ENCODE peak calls at places on chromosomes 4 and X, in eight cellular contexts. M is right atrium auricular region, C is GM12864, Q is psoas muscle, Y is neural progenitor cell, T is stomach, K is IMR-90, V is keratinocyte. P is an unnamed sample.

GRCh38 chr4:119587796-119588195 is 40.8 kb downstream of the PDE5A start:
- DNase-seq in Y (no peak), K (peak; percentile 30), C (no peak), T (no peak), V (no peak), Q (no peak), M (no peak), P (no peak)

GRCh38 chr4:170005472-170005871 is 20.7 kb downstream of the MFAP3L start:
- DNase-seq in Q (no peak), K (no peak), V (no peak), C (no peak), T (no peak), M (no peak), Y (no peak), P (no peak)

GRCh38 chr4:84279678-84280077 is 219.4 kb downstream of the NKX6-1 start:
- DNase-seq in Q (no peak), Y (no peak), C (no peak), T (no peak), K (no peak), V (no peak), M (no peak), P (no peak)

GRCh38 chr4:108072300-108072699 is 82.6 kb downstream of the HADH start:
- DNase-seq in V (no peak), K (no peak), M (no peak), C (peak; percentile 15), T (no peak), Y (no peak), Q (no peak), P (peak; percentile 12)

GRCh38 chrX:49704692-49705404 is 9.1 kb upstream of the PAGE1 start:
- DNase-seq in M (no peak), T (no peak), Q (no peak), C (no peak), Y (no peak), K (no peak), V (no peak), P (no peak)

GRCh38 chr4:174713821-174714220 is 115.2 kb downstream of the GLRA3 start:
- DNase-seq in V (no peak), T (no peak), K (no peak), C (no peak), M (no peak), Y (no peak), Q (no peak), P (no peak)

GRCh38 chr4:83516042-83516772 is 19.7 kb upstream of the GPAT3 start:
- DNase-seq in V (peak; percentile 30), Y (no peak), Q (peak; percentile 17), K (peak; percentile 80), M (no peak), C (no peak), T (no peak), P (no peak)

GRCh38 chr4:2799971-2800690 is 7.2 kb downstream of the SH3BP2 start:
- DNase-seq in Y (no peak), K (no peak), V (no peak), C (no peak), T (no peak), M (no peak), Q (peak; percentile 16), P (no peak)

GRCh38 chr4:142944565-142944964 is 98.5 kb upstream of the INPP4B start:
- DNase-seq in M (no peak), C (no peak), Y (no peak), Q (no peak), V (no peak), T (no peak), K (no peak), P (no peak)

GRCh38 chrX:54496517-54496852 is 451 bp upstream of the FGD1 start:
- DNase-seq in C (no peak), Q (no peak), V (no peak), Y (no peak), K (no peak), M (no peak), T (no peak), P (no peak)

GRCh38 chr4:124290678-124291077 is 421.9 kb downstream of the ANKRD50 start:
- DNase-seq in Q (no peak), M (no peak), K (no peak), V (no peak), Y (no peak), C (no peak), T (no peak), P (no peak)

GRCh38 chrX:12548746-12549145 is 242.5 kb upstream of the PRPS2 start:
- DNase-seq in M (no peak), V (no peak), C (no peak), T (no peak), Y (peak; percentile 71), Q (no peak), K (peak; percentile 17), P (no peak)

GRCh38 chr4:114386637-114387233 is 211.9 kb upstream of the UGT8 start:
- DNase-seq in C (no peak), Q (no peak), Y (peak; percentile 41), T (no peak), M (no peak), V (no peak), K (peak; percentile 60), P (no peak)

GRCh38 chr4:24256547-24256946 is 327.8 kb downstream of the DHX15 start:
- DNase-seq in M (no peak), K (no peak), T (no peak), Q (no peak), V (no peak), C (no peak), Y (no peak), P (no peak)

GRCh38 chrX:57821703-57822375 is 88.4 kb downstream of the ZXDA start:
- DNase-seq in M (no peak), T (no peak), Y (peak; percentile 54), C (peak; percentile 3), V (peak; percentile 5), K (peak; percentile 55), Q (no peak), P (no peak)
- H3K4me3 ChIP-seq in M (peak overlapping the region; percentile 23), T (peak overlapping the region; percentile 7), Y (no peak overlapping the region), C (no peak overlapping the region), V (no peak overlapping the region), K (no peak overlapping the region), Q (peak overlapping the region; percentile 59), P (no peak overlapping the region)

GRCh38 chr4:163400911-163401310 is 57.2 kb downstream of the NPY5R start:
- DNase-seq in Y (no peak), C (no peak), V (no peak), K (no peak), T (no peak), M (no peak), Q (no peak), P (no peak)

GRCh38 chr4:163404080-163404479 is 60.4 kb downstream of the NPY5R start:
- DNase-seq in V (no peak), T (no peak), Q (no peak), K (no peak), M (no peak), C (no peak), Y (peak; percentile 8), P (no peak)

GRCh38 chr4:163404570-163404969 is 60.9 kb downstream of the NPY5R start:
- DNase-seq in Y (no peak), Q (no peak), K (no peak), V (no peak), T (no peak), C (no peak), M (no peak), P (no peak)
- H3K4me3 ChIP-seq in Y (no peak overlapping the region), Q (no peak overlapping the region), K (no peak overlapping the region), V (no peak overlapping the region), T (no peak overlapping the region), C (no peak overlapping the region), M (peak overlapping the region; percentile 12), P (no peak overlapping the region)

DNA sequence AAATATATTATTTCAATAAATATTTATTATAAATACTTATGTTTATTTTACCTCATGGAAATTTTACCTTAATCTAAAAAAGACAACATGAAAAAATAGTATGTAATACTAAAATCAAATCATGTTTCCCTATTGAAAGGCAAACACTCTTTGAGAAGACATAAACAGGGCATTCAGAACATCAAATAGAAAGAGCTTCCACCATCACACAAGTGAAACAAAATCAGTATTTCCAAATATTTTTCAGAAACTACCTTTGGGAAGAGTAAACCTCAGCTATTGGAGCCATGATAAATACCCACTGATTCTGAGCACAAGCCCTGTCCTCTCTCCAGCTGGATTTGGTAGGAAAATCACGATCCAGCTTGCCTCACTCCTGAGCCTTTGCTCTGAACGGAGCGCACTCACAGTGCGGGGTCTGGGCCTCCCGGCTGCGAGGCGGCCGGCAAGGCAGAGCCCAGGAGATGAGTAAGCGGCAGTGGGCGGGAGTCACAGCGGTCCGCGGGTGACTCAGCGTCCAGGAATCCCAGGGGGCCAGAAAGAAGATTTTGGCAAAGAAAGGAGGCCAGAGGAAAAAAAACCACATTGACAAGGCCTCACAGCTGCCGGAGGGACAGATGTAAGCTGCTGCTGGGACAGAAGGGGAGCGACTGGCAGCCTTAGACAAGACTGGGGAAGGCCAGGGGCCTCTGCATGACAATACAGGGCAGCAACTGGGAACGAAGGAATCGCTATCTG is 14.7 kb upstream of the ANXA5 start:
- DNase-seq in Q (peak; percentile 90), C (peak; percentile 7), M (peak; percentile 93), V (no peak), T (peak; percentile 57), K (peak; percentile 97), Y (peak; percentile 92), P (no peak)
- H3K4me3 ChIP-seq in Q (peak overlapping the region; percentile 42), C (peak overlapping the region; percentile 29), M (peak overlapping the region; percentile 30), V (no peak overlapping the region), T (peak overlapping the region; percentile 1), K (peak overlapping the region; percentile 23), Y (peak overlapping the region; percentile 18), P (no peak overlapping the region)

DNA sequence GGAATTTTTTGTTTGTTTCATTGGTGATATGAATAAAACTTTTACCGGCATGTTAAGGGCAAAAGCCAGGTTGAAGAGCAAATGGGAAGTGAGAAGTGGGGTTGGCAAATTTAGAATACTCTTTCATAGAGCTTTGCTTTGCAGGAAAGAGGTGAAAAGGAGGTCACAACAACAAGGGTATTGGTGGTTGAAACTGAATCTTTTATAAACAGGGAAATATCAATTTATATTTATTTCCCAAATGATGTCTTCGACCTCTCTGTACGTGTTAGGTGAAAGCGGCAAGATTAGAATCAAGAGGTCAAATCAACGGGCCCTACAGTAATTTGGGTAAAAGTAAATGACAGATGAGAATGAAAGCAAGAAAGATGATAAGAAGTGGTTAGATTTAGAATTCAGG is 3.4 kb downstream of the SMR3A start:
- DNase-seq in V (no peak), K (no peak), M (no peak), C (no peak), Y (no peak), T (no peak), Q (no peak), P (no peak)
- H3K4me3 ChIP-seq in V (no peak overlapping the region), K (no peak overlapping the region), M (no peak overlapping the region), C (no peak overlapping the region), Y (no peak overlapping the region), T (no peak overlapping the region), Q (no peak overlapping the region), P (no peak overlapping the region)

P was measured in effector memory CD4-positive, alpha-beta T cell.